ENCODE peak calls at places on chromosomes 4 and X, in four cellular contexts. One of them, this sample, is unnamed. For H3K9me3, the result is how much of the 10 kb centered on the place peaks cover.

GRCh38 chrX:267771-268261 is 13.4 kb upstream of the PLCXD1 start:
- DNase-seq in endothelial cell of umbilical vein: no peak
- DNase-seq in transverse colon: peak
- DNase-seq in sigmoid colon: peak
- DNase-seq in this sample: no peak

GRCh38 chr4:13705521-13706035 is 78.1 kb upstream of the BOD1L1 start:
- DNase-seq in transverse colon: peak
- DNase-seq in sigmoid colon: no peak
- DNase-seq in endothelial cell of umbilical vein: peak
- DNase-seq in this sample: peak

GRCh38 chr4:105966046-105966445 is 70.8 kb downstream of the NPNT start:
- DNase-seq in transverse colon: no peak
- DNase-seq in endothelial cell of umbilical vein: peak
- DNase-seq in sigmoid colon: no peak
- DNase-seq in this sample: no peak

GRCh38 chr4:3452376-3452775 is 10.6 kb downstream of the HGFAC start:
- DNase-seq in endothelial cell of umbilical vein: no peak
- DNase-seq in sigmoid colon: no peak
- DNase-seq in transverse colon: no peak
- DNase-seq in this sample: no peak

GRCh38 chr4:24840826-24841587 is 45.6 kb downstream of the SOD3 start:
- DNase-seq in transverse colon: no peak
- DNase-seq in sigmoid colon: no peak
- DNase-seq in endothelial cell of umbilical vein: no peak
- DNase-seq in this sample: no peak

GRCh38 chrX:41958861-41959260 is 35.5 kb upstream of the CASK start:
- DNase-seq in transverse colon: no peak
- DNase-seq in sigmoid colon: no peak
- DNase-seq in endothelial cell of umbilical vein: no peak
- DNase-seq in this sample: no peak

GRCh38 chr4:26542996-26543395 is 40.9 kb upstream of the TBC1D19 start:
- DNase-seq in endothelial cell of umbilical vein: peak
- DNase-seq in transverse colon: no peak
- DNase-seq in sigmoid colon: no peak
- DNase-seq in this sample: no peak

GRCh38 chr4:83664741-83665140 is 128.8 kb downstream of the GPAT3 start:
- DNase-seq in transverse colon: no peak
- DNase-seq in sigmoid colon: no peak
- DNase-seq in endothelial cell of umbilical vein: no peak
- DNase-seq in this sample: no peak

GRCh38 chrX:3713937-3714434 is 537 bp upstream of the PRKX start:
- DNase-seq in sigmoid colon: no peak
- DNase-seq in transverse colon: peak
- DNase-seq in endothelial cell of umbilical vein: no peak
- DNase-seq in this sample: no peak

GRCh38 chr4:187184513-187184912 is 460.9 kb upstream of the FAT1 start:
- DNase-seq in transverse colon: peak
- DNase-seq in sigmoid colon: no peak
- DNase-seq in endothelial cell of umbilical vein: no peak
- DNase-seq in this sample: no peak

GRCh38 chr4:169030575-169030982 is 20.5 kb upstream of the CBR4 start:
- DNase-seq in sigmoid colon: no peak
- DNase-seq in transverse colon: no peak
- DNase-seq in endothelial cell of umbilical vein: peak
- DNase-seq in this sample: no peak

GRCh38 chr4:34043131-34043530 is 2201.2 kb downstream of the ARAP2 start:
- DNase-seq in sigmoid colon: no peak
- DNase-seq in endothelial cell of umbilical vein: no peak
- DNase-seq in transverse colon: no peak
- DNase-seq in this sample: no peak

GRCh38 chr4:15778191-15778741 is at the start of gene CD38:
- DNase-seq in endothelial cell of umbilical vein: no peak
- DNase-seq in sigmoid colon: peak
- DNase-seq in transverse colon: peak
- DNase-seq in this sample: peak

GRCh38 chr4:110654254-110654635 is 31.4 kb upstream of the PITX2 start:
- DNase-seq in sigmoid colon: no peak
- DNase-seq in transverse colon: no peak
- DNase-seq in endothelial cell of umbilical vein: no peak
- DNase-seq in this sample: no peak

GRCh38 chr4:78954048-78954666 is 14.9 kb upstream of the PAQR3 start:
- DNase-seq in sigmoid colon: no peak
- DNase-seq in transverse colon: no peak
- DNase-seq in endothelial cell of umbilical vein: peak
- DNase-seq in this sample: no peak

GRCh38 chr4:8501781-8502180 is 61.2 kb downstream of the TRMT44 start:
- DNase-seq in endothelial cell of umbilical vein: no peak
- DNase-seq in transverse colon: no peak
- DNase-seq in sigmoid colon: no peak
- DNase-seq in this sample: no peak
- H3K27ac ChIP-seq in endothelial cell of umbilical vein: no peak
- H3K27ac ChIP-seq in transverse colon: no peak
- H3K27ac ChIP-seq in sigmoid colon: no peak
- H3K27ac ChIP-seq in this sample: no peak

GRCh38 chr4:90064196-90064595 is 63.0 kb upstream of the CCSER1 start:
- DNase-seq in sigmoid colon: no peak
- DNase-seq in transverse colon: no peak
- DNase-seq in endothelial cell of umbilical vein: no peak
- DNase-seq in this sample: no peak

GRCh38 chr4:90057091-90057490 is 70.1 kb upstream of the CCSER1 start:
- DNase-seq in sigmoid colon: no peak
- DNase-seq in endothelial cell of umbilical vein: no peak
- DNase-seq in transverse colon: no peak
- DNase-seq in this sample: no peak

GRCh38 chr4:90061881-90062280 is 65.3 kb upstream of the CCSER1 start:
- DNase-seq in endothelial cell of umbilical vein: no peak
- DNase-seq in sigmoid colon: no peak
- DNase-seq in transverse colon: no peak
- DNase-seq in this sample: no peak

DNA sequence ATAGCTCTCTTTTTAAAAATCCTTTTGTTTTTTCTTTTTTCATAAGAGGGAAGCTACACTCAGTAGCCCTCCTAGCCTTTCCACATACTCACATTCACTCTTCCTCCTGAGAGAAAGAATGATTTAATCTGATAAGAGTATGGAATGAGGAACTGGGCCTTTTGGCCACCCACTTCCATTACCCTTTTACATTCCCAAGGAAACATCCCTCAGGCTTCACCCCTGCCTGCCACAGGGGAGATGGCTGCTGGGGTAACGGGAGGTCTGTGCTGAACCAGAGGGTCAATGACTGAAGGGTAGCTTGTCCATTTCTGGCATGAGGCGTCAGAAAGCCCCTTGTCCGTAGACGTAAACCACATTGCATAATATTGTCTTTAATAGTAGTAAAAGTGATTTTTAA is 67.2 kb upstream of the CCSER1 start:
- DNase-seq in sigmoid colon: no peak
- DNase-seq in transverse colon: no peak
- DNase-seq in endothelial cell of umbilical vein: no peak
- DNase-seq in this sample: no peak
- H3K9me3 ChIP-seq in sigmoid colon: under half
- H3K9me3 ChIP-seq in transverse colon: under half
- H3K9me3 ChIP-seq in endothelial cell of umbilical vein: under half
- H3K9me3 ChIP-seq in this sample: under half

GRCh38 chr4:39514888-39515401 is 12.3 kb downstream of the UGDH start:
- DNase-seq in endothelial cell of umbilical vein: no peak
- DNase-seq in sigmoid colon: no peak
- DNase-seq in transverse colon: peak
- DNase-seq in this sample: peak
- TF ChIP-seq POLR2A in endothelial cell of umbilical vein: no peak
- TF ChIP-seq POLR2A in sigmoid colon: no peak
- TF ChIP-seq POLR2A in transverse colon: no peak
- TF ChIP-seq POLR2A in this sample: no peak

GRCh38 chr4:89305028-89305427 is 2.6 kb downstream of the GPRIN3 start:
- DNase-seq in sigmoid colon: no peak
- DNase-seq in transverse colon: no peak
- DNase-seq in endothelial cell of umbilical vein: no peak
- DNase-seq in this sample: no peak
- H3K27ac ChIP-seq in sigmoid colon: no peak
- H3K27ac ChIP-seq in transverse colon: peak
- H3K27ac ChIP-seq in endothelial cell of umbilical vein: no peak
- H3K27ac ChIP-seq in this sample: peak

DNA sequence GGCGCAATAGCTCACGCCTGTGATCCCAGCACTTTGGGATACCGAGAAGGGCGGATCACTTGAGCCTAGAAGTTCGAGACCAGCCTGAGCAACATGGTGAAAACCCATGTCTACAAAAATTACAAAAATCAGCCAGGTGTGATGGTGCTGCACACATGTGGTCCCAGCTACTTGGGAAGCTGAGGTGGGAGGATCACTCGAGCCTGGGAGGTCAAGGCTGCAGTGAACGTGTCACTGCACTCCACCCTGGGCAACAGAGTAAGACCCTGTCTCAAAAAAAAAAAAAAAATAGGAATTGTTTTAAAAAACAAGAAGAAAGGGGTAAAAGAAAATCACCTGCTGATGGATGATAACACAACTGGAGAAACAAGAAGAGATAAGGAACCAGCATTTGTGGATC is 38.8 kb downstream of the CHIC2 start:
- DNase-seq in transverse colon: no peak
- DNase-seq in sigmoid colon: no peak
- DNase-seq in endothelial cell of umbilical vein: no peak
- DNase-seq in this sample: no peak
- H3K9me3 ChIP-seq in transverse colon: under half
- H3K9me3 ChIP-seq in sigmoid colon: under half
- H3K9me3 ChIP-seq in endothelial cell of umbilical vein: under half
- H3K9me3 ChIP-seq in this sample: under half

This sample was measured in body of pancreas.